ENCODE peak calls at places on chromosomes 3 and 15, in ten cellular contexts. One of them, this sample, is unnamed.

GRCh38 chr15:68700395-68701123 is 120.1 kb downstream of the ANP32A start:
- DNase-seq in neural crest cell: peak; percentile 16
- DNase-seq in body of pancreas: no peak
- DNase-seq in WTC11: peak; percentile 33
- DNase-seq in GM06990: no peak
- DNase-seq in Peyer's patch: no peak
- DNase-seq in left ventricle myocardium inferior: peak; percentile 76
- DNase-seq in cardiac muscle cell: peak; percentile 67
- DNase-seq in mucosa of descending colon: no peak
- DNase-seq in cardiac fibroblast: peak; percentile 79
- DNase-seq in this sample: no peak

GRCh38 chr3:136962961-136963360 is 5.2 kb downstream of the IL20RB start:
- DNase-seq in neural crest cell: no peak
- DNase-seq in body of pancreas: no peak
- DNase-seq in WTC11: no peak
- DNase-seq in GM06990: no peak
- DNase-seq in Peyer's patch: no peak
- DNase-seq in left ventricle myocardium inferior: no peak
- DNase-seq in cardiac muscle cell: no peak
- DNase-seq in mucosa of descending colon: no peak
- DNase-seq in cardiac fibroblast: no peak
- DNase-seq in this sample: no peak

GRCh38 chr3:149647812-149648211 is 10.0 kb downstream of the WWTR1 start:
- DNase-seq in neural crest cell: no peak
- DNase-seq in body of pancreas: no peak
- DNase-seq in WTC11: no peak
- DNase-seq in GM06990: no peak
- DNase-seq in Peyer's patch: no peak
- DNase-seq in left ventricle myocardium inferior: no peak
- DNase-seq in cardiac muscle cell: no peak
- DNase-seq in mucosa of descending colon: no peak
- DNase-seq in cardiac fibroblast: no peak
- DNase-seq in this sample: no peak

GRCh38 chr15:68272797-68273271 is 4.7 kb upstream of the FEM1B start:
- DNase-seq in neural crest cell: no peak
- DNase-seq in body of pancreas: no peak
- DNase-seq in WTC11: no peak
- DNase-seq in GM06990: no peak
- DNase-seq in Peyer's patch: no peak
- DNase-seq in left ventricle myocardium inferior: no peak
- DNase-seq in cardiac muscle cell: peak; percentile 35
- DNase-seq in mucosa of descending colon: no peak
- DNase-seq in cardiac fibroblast: peak; percentile 50
- DNase-seq in this sample: no peak

GRCh38 chr3:52394751-52395502 is 50.0 kb downstream of the SEMA3G start:
- DNase-seq in neural crest cell: no peak
- DNase-seq in body of pancreas: no peak
- DNase-seq in WTC11: no peak
- DNase-seq in GM06990: no peak
- DNase-seq in Peyer's patch: no peak
- DNase-seq in left ventricle myocardium inferior: peak; percentile 8
- DNase-seq in cardiac muscle cell: no peak
- DNase-seq in mucosa of descending colon: peak; percentile 4
- DNase-seq in cardiac fibroblast: no peak
- DNase-seq in this sample: no peak

GRCh38 chr3:180747805-180748361 is 68.6 kb upstream of the CCDC39 start:
- DNase-seq in neural crest cell: no peak
- DNase-seq in body of pancreas: no peak
- DNase-seq in WTC11: no peak
- DNase-seq in GM06990: no peak
- DNase-seq in Peyer's patch: no peak
- DNase-seq in left ventricle myocardium inferior: no peak
- DNase-seq in cardiac muscle cell: no peak
- DNase-seq in mucosa of descending colon: no peak
- DNase-seq in cardiac fibroblast: no peak
- DNase-seq in this sample: no peak

GRCh38 chr3:14166877-14167605 is 11.4 kb downstream of the XPC start:
- DNase-seq in neural crest cell: no peak
- DNase-seq in body of pancreas: no peak
- DNase-seq in WTC11: no peak
- DNase-seq in GM06990: no peak
- DNase-seq in Peyer's patch: no peak
- DNase-seq in left ventricle myocardium inferior: no peak
- DNase-seq in cardiac muscle cell: no peak
- DNase-seq in mucosa of descending colon: no peak
- DNase-seq in cardiac fibroblast: no peak
- DNase-seq in this sample: no peak

GRCh38 chr3:61682671-61683408 is 121.5 kb downstream of the PTPRG start:
- DNase-seq in neural crest cell: no peak
- DNase-seq in body of pancreas: no peak
- DNase-seq in WTC11: no peak
- DNase-seq in GM06990: peak; percentile 41
- DNase-seq in Peyer's patch: no peak
- DNase-seq in left ventricle myocardium inferior: no peak
- DNase-seq in cardiac muscle cell: no peak
- DNase-seq in mucosa of descending colon: no peak
- DNase-seq in cardiac fibroblast: no peak
- DNase-seq in this sample: no peak

GRCh38 chr15:80977627-80978036 is 12.0 kb downstream of the MESD start:
- DNase-seq in neural crest cell: peak; percentile 63
- DNase-seq in body of pancreas: peak; percentile 61
- DNase-seq in WTC11: peak; percentile 78
- DNase-seq in GM06990: no peak
- DNase-seq in Peyer's patch: peak; percentile 80
- DNase-seq in left ventricle myocardium inferior: peak; percentile 46
- DNase-seq in cardiac muscle cell: peak; percentile 57
- DNase-seq in mucosa of descending colon: peak; percentile 79
- DNase-seq in cardiac fibroblast: peak; percentile 59
- DNase-seq in this sample: peak; percentile 67

GRCh38 chr15:67779160-67780111 is 45.9 kb upstream of the SKOR1 start:
- DNase-seq in neural crest cell: no peak
- DNase-seq in body of pancreas: no peak
- DNase-seq in WTC11: no peak
- DNase-seq in GM06990: no peak
- DNase-seq in Peyer's patch: no peak
- DNase-seq in left ventricle myocardium inferior: no peak
- DNase-seq in cardiac muscle cell: no peak
- DNase-seq in mucosa of descending colon: no peak
- DNase-seq in cardiac fibroblast: no peak
- DNase-seq in this sample: no peak

GRCh38 chr3:160665784-160666526 is 11.0 kb upstream of the ARL14 start:
- DNase-seq in neural crest cell: no peak
- DNase-seq in body of pancreas: no peak
- DNase-seq in WTC11: no peak
- DNase-seq in GM06990: peak; percentile 62
- DNase-seq in Peyer's patch: peak; percentile 64
- DNase-seq in left ventricle myocardium inferior: no peak
- DNase-seq in cardiac muscle cell: peak; percentile 88
- DNase-seq in mucosa of descending colon: no peak
- DNase-seq in cardiac fibroblast: peak; percentile 68
- DNase-seq in this sample: no peak

GRCh38 chr15:74127954-74128784 is 2.2 kb upstream of the ISLR2 start:
- DNase-seq in neural crest cell: no peak
- DNase-seq in body of pancreas: no peak
- DNase-seq in WTC11: no peak
- DNase-seq in GM06990: peak; percentile 52
- DNase-seq in Peyer's patch: no peak
- DNase-seq in left ventricle myocardium inferior: no peak
- DNase-seq in cardiac muscle cell: no peak
- DNase-seq in mucosa of descending colon: no peak
- DNase-seq in cardiac fibroblast: peak; percentile 29
- DNase-seq in this sample: no peak

GRCh38 chr3:134374791-134375541 is 719 bp upstream of the AMOTL2 start:
- DNase-seq in neural crest cell: no peak
- DNase-seq in body of pancreas: peak; percentile 64
- DNase-seq in WTC11: peak; percentile 85
- DNase-seq in GM06990: no peak
- DNase-seq in Peyer's patch: peak; percentile 79
- DNase-seq in left ventricle myocardium inferior: peak; percentile 72
- DNase-seq in cardiac muscle cell: no peak
- DNase-seq in mucosa of descending colon: peak; percentile 76
- DNase-seq in cardiac fibroblast: no peak
- DNase-seq in this sample: peak; percentile 71

GRCh38 chr3:115040673-115041286 is 106.3 kb downstream of the ZBTB20 start:
- DNase-seq in neural crest cell: peak; percentile 9
- DNase-seq in body of pancreas: peak; percentile 22
- DNase-seq in WTC11: peak; percentile 16
- DNase-seq in GM06990: no peak
- DNase-seq in Peyer's patch: peak; percentile 70
- DNase-seq in left ventricle myocardium inferior: no peak
- DNase-seq in cardiac muscle cell: peak; percentile 69
- DNase-seq in mucosa of descending colon: no peak
- DNase-seq in cardiac fibroblast: peak; percentile 72
- DNase-seq in this sample: no peak

GRCh38 chr3:42101048-42101447 is 9.9 kb downstream of the TRAK1 start:
- DNase-seq in neural crest cell: no peak
- DNase-seq in body of pancreas: no peak
- DNase-seq in WTC11: no peak
- DNase-seq in GM06990: no peak
- DNase-seq in Peyer's patch: no peak
- DNase-seq in left ventricle myocardium inferior: peak; percentile 45
- DNase-seq in cardiac muscle cell: peak; percentile 83
- DNase-seq in mucosa of descending colon: no peak
- DNase-seq in cardiac fibroblast: peak; percentile 76
- DNase-seq in this sample: no peak

GRCh38 chr15:61584410-61584809 is 355.3 kb upstream of the RORA start:
- DNase-seq in neural crest cell: no peak
- DNase-seq in body of pancreas: no peak
- DNase-seq in WTC11: no peak
- DNase-seq in GM06990: no peak
- DNase-seq in Peyer's patch: no peak
- DNase-seq in left ventricle myocardium inferior: no peak
- DNase-seq in cardiac muscle cell: peak; percentile 6
- DNase-seq in mucosa of descending colon: no peak
- DNase-seq in cardiac fibroblast: no peak
- DNase-seq in this sample: no peak
- TF ChIP-seq CTCF in neural crest cell: no peak
- TF ChIP-seq CTCF in body of pancreas: no peak
- TF ChIP-seq CTCF in WTC11: no peak
- TF ChIP-seq CTCF in GM06990: no peak
- TF ChIP-seq CTCF in Peyer's patch: no peak
- TF ChIP-seq CTCF in left ventricle myocardium inferior: no peak
- TF ChIP-seq CTCF in cardiac muscle cell: no peak
- TF ChIP-seq CTCF in mucosa of descending colon: no peak
- TF ChIP-seq CTCF in cardiac fibroblast: no peak
- TF ChIP-seq CTCF in this sample: no peak

GRCh38 chr15:27358751-27359434 is 387.9 kb downstream of the GABRG3 start:
- DNase-seq in neural crest cell: peak; percentile 49
- DNase-seq in body of pancreas: no peak
- DNase-seq in WTC11: peak; percentile 82
- DNase-seq in GM06990: no peak
- DNase-seq in Peyer's patch: no peak
- DNase-seq in left ventricle myocardium inferior: no peak
- DNase-seq in cardiac muscle cell: peak; percentile 5
- DNase-seq in mucosa of descending colon: no peak
- DNase-seq in cardiac fibroblast: peak; percentile 3
- DNase-seq in this sample: no peak
- TF ChIP-seq CTCF in neural crest cell: peak; percentile 93
- TF ChIP-seq CTCF in body of pancreas: peak; percentile 55
- TF ChIP-seq CTCF in WTC11: peak; percentile 94
- TF ChIP-seq CTCF in GM06990: peak; percentile 49
- TF ChIP-seq CTCF in Peyer's patch: peak; percentile 9
- TF ChIP-seq CTCF in left ventricle myocardium inferior: peak; percentile 70
- TF ChIP-seq CTCF in cardiac muscle cell: peak; percentile 60
- TF ChIP-seq CTCF in mucosa of descending colon: no peak
- TF ChIP-seq CTCF in cardiac fibroblast: peak; percentile 29
- TF ChIP-seq CTCF in this sample: peak; percentile 17

DNA sequence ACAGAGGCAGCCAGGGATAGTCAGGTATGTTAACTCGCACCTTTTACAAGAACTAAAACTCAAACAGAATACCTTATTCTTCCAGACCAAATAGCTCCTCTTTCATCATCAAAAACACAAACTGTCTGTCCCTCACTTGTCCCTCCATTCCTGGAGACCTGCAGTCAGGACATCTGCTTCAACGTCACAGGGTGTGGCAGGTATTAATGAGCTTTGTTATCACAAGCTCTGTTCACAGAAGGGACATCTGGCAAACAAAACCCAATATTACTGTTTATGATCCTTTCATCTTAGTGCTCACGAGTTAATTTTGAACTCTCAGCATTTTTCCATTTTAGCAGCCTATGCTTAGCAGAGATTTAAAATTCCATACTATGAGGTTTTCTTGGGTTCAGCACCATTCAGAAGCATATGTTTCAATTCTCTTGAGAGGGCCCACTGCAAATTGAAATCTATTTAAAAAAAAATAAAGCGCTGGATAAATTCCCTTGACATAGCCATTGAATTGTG is 32.9 kb downstream of the AP3S2 start:
- DNase-seq in neural crest cell: no peak
- DNase-seq in body of pancreas: no peak
- DNase-seq in WTC11: no peak
- DNase-seq in GM06990: no peak
- DNase-seq in Peyer's patch: peak; percentile 79
- DNase-seq in left ventricle myocardium inferior: no peak
- DNase-seq in cardiac muscle cell: no peak
- DNase-seq in mucosa of descending colon: no peak
- DNase-seq in cardiac fibroblast: no peak
- DNase-seq in this sample: no peak
- TF ChIP-seq CTCF in neural crest cell: no peak
- TF ChIP-seq CTCF in body of pancreas: no peak
- TF ChIP-seq CTCF in WTC11: no peak
- TF ChIP-seq CTCF in GM06990: no peak
- TF ChIP-seq CTCF in Peyer's patch: no peak
- TF ChIP-seq CTCF in left ventricle myocardium inferior: no peak
- TF ChIP-seq CTCF in cardiac muscle cell: no peak
- TF ChIP-seq CTCF in mucosa of descending colon: no peak
- TF ChIP-seq CTCF in cardiac fibroblast: no peak
- TF ChIP-seq CTCF in this sample: no peak

DNA sequence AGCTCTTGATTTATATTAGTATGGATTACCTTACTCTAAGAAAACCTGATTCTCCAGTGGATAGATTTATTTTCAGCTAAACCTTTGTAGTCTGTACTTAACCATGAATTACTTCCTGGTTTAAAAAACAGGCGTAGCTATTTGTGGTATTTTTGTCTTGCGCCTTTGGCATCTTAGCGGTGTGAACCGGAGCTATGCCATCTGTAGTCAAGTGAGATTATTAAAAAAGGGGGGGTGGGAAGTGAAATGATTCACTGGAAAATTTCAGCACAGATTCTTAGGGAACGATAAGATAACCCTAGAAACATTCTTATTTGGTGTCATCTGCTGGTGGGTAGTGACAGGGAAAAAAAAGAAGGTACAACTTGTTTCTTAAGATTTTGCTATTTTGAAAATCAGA is 44.2 kb downstream of the PSMD6 start:
- DNase-seq in neural crest cell: no peak
- DNase-seq in body of pancreas: peak; percentile 35
- DNase-seq in WTC11: no peak
- DNase-seq in GM06990: no peak
- DNase-seq in Peyer's patch: no peak
- DNase-seq in left ventricle myocardium inferior: no peak
- DNase-seq in cardiac muscle cell: peak; percentile 88
- DNase-seq in mucosa of descending colon: no peak
- DNase-seq in cardiac fibroblast: peak; percentile 85
- DNase-seq in this sample: no peak
- TF ChIP-seq CTCF in neural crest cell: no peak
- TF ChIP-seq CTCF in body of pancreas: peak; percentile 6
- TF ChIP-seq CTCF in WTC11: no peak
- TF ChIP-seq CTCF in GM06990: no peak
- TF ChIP-seq CTCF in Peyer's patch: no peak
- TF ChIP-seq CTCF in left ventricle myocardium inferior: no peak
- TF ChIP-seq CTCF in cardiac muscle cell: no peak
- TF ChIP-seq CTCF in mucosa of descending colon: no peak
- TF ChIP-seq CTCF in cardiac fibroblast: no peak
- TF ChIP-seq CTCF in this sample: no peak

This sample was measured in lung.